ENCODE peak calls at places on chromosomes 11 and 22, in seven cellular contexts. One of them, this sample, is unnamed.
A peak's percentile ranks its signal among the peaks of the same experiment; 100 is the strongest.

GRCh38 chr22:47052236-47053012 is 290.0 kb downstream of the TBC1D22A start:
- DNase-seq in HepG2: no peak
- DNase-seq in K562: no peak
- DNase-seq in GM12878: no peak
- DNase-seq in H1: no peak
- DNase-seq in SK-N-SH: no peak
- DNase-seq in GM12891: no peak
- DNase-seq in this sample: no peak

GRCh38 chr11:85724750-85725465 is 38.9 kb upstream of the CCDC89 start:
- DNase-seq in SK-N-SH: no peak
- DNase-seq in HepG2: no peak
- DNase-seq in GM12878: no peak
- DNase-seq in H1: no peak
- DNase-seq in GM12891: no peak
- DNase-seq in K562: no peak
- DNase-seq in this sample: no peak

GRCh38 chr11:96122601-96123044 is 198.7 kb upstream of the MTMR2 start:
- DNase-seq in K562: no peak
- DNase-seq in H1: no peak
- DNase-seq in SK-N-SH: no peak
- DNase-seq in HepG2: no peak
- DNase-seq in GM12878: no peak
- DNase-seq in GM12891: no peak
- DNase-seq in this sample: no peak

GRCh38 chr11:17405232-17406005 is 17.0 kb upstream of the KCNJ11 start:
- DNase-seq in SK-N-SH: peak; percentile 78
- DNase-seq in GM12891: no peak
- DNase-seq in H1: peak; percentile 55
- DNase-seq in HepG2: peak; percentile 37
- DNase-seq in K562: no peak
- DNase-seq in GM12878: no peak
- DNase-seq in this sample: no peak

GRCh38 chr22:27399161-27399560 is 402.4 kb downstream of the MN1 start:
- DNase-seq in GM12878: no peak
- DNase-seq in H1: no peak
- DNase-seq in HepG2: no peak
- DNase-seq in K562: no peak
- DNase-seq in GM12891: no peak
- DNase-seq in SK-N-SH: peak; percentile 45
- DNase-seq in this sample: no peak

GRCh38 chr11:92382311-92382710 is 157.7 kb downstream of the FAT3 start:
- DNase-seq in K562: no peak
- DNase-seq in GM12878: no peak
- DNase-seq in SK-N-SH: no peak
- DNase-seq in GM12891: no peak
- DNase-seq in HepG2: no peak
- DNase-seq in H1: no peak
- DNase-seq in this sample: no peak

GRCh38 chr22:24601217-24602104 is 1.5 kb upstream of the GGT1 start:
- DNase-seq in GM12878: no peak
- DNase-seq in SK-N-SH: peak; percentile 64
- DNase-seq in K562: no peak
- DNase-seq in H1: peak; percentile 46
- DNase-seq in GM12891: no peak
- DNase-seq in HepG2: peak; percentile 66
- DNase-seq in this sample: no peak

GRCh38 chr11:131889146-131889577 is 518.7 kb downstream of the NTM start:
- DNase-seq in K562: no peak
- DNase-seq in SK-N-SH: peak; percentile 44
- DNase-seq in H1: no peak
- DNase-seq in GM12878: peak; percentile 66
- DNase-seq in GM12891: no peak
- DNase-seq in HepG2: no peak
- DNase-seq in this sample: no peak

GRCh38 chr11:97610000-97610399 is 1220.2 kb downstream of the JRKL start:
- DNase-seq in K562: no peak
- DNase-seq in H1: no peak
- DNase-seq in HepG2: no peak
- DNase-seq in SK-N-SH: no peak
- DNase-seq in GM12878: no peak
- DNase-seq in GM12891: no peak
- DNase-seq in this sample: no peak

GRCh38 chr11:79616392-79616831 is 175.6 kb upstream of the TENM4 start:
- DNase-seq in H1: no peak
- DNase-seq in GM12891: no peak
- DNase-seq in GM12878: no peak
- DNase-seq in K562: no peak
- DNase-seq in HepG2: no peak
- DNase-seq in SK-N-SH: no peak
- DNase-seq in this sample: no peak

GRCh38 chr11:120912504-120912903 is 111.4 kb upstream of the TBCEL start:
- DNase-seq in K562: no peak
- DNase-seq in HepG2: peak; percentile 36
- DNase-seq in GM12878: no peak
- DNase-seq in H1: no peak
- DNase-seq in SK-N-SH: peak; percentile 51
- DNase-seq in GM12891: peak; percentile 33
- DNase-seq in this sample: no peak

GRCh38 chr11:57476223-57476882 is 16.0 kb downstream of the RTN4RL2 start:
- DNase-seq in HepG2: no peak
- DNase-seq in H1: peak; percentile 74
- DNase-seq in GM12878: no peak
- DNase-seq in GM12891: no peak
- DNase-seq in SK-N-SH: peak; percentile 79
- DNase-seq in K562: no peak
- DNase-seq in this sample: no peak

GRCh38 chr22:46292173-46292572 is 4.5 kb upstream of the GTSE1 start:
- DNase-seq in SK-N-SH: no peak
- DNase-seq in GM12891: no peak
- DNase-seq in H1: no peak
- DNase-seq in GM12878: no peak
- DNase-seq in K562: no peak
- DNase-seq in HepG2: no peak
- DNase-seq in this sample: no peak

GRCh38 chr11:17790453-17790852 is 55.9 kb downstream of the KCNC1 start:
- DNase-seq in H1: no peak
- DNase-seq in GM12891: no peak
- DNase-seq in HepG2: no peak
- DNase-seq in SK-N-SH: no peak
- DNase-seq in K562: no peak
- DNase-seq in GM12878: no peak
- DNase-seq in this sample: no peak

GRCh38 chr11:123362941-123363340 is 67.1 kb upstream of the GRAMD1B start:
- DNase-seq in K562: no peak
- DNase-seq in SK-N-SH: no peak
- DNase-seq in GM12878: no peak
- DNase-seq in HepG2: no peak
- DNase-seq in GM12891: no peak
- DNase-seq in H1: no peak
- DNase-seq in this sample: no peak

GRCh38 chr11:27266125-27266524 is 96.9 kb downstream of the CCDC34 start:
- DNase-seq in K562: no peak
- DNase-seq in H1: no peak
- DNase-seq in GM12878: no peak
- DNase-seq in HepG2: no peak
- DNase-seq in GM12891: no peak
- DNase-seq in SK-N-SH: peak; percentile 41
- DNase-seq in this sample: no peak

GRCh38 chr22:19121631-19122142 is 525 bp downstream of the DGCR2 start:
- DNase-seq in K562: peak; percentile 98
- DNase-seq in H1: peak; percentile 63
- DNase-seq in SK-N-SH: peak; percentile 77
- DNase-seq in GM12891: no peak
- DNase-seq in GM12878: no peak
- DNase-seq in HepG2: no peak
- DNase-seq in this sample: no peak

GRCh38 chr11:4851033-4851432 is 2.0 kb upstream of the OR51S1 start:
- DNase-seq in K562: no peak
- DNase-seq in SK-N-SH: no peak
- DNase-seq in HepG2: no peak
- DNase-seq in H1: no peak
- DNase-seq in GM12891: no peak
- DNase-seq in GM12878: no peak
- DNase-seq in this sample: no peak

GRCh38 chr11:130932086-130932712 is 15.9 kb upstream of the SNX19 start:
- DNase-seq in K562: no peak
- DNase-seq in HepG2: no peak
- DNase-seq in GM12891: no peak
- DNase-seq in SK-N-SH: no peak
- DNase-seq in GM12878: no peak
- DNase-seq in H1: no peak
- DNase-seq in this sample: no peak

GRCh38 chr11:117524784-117525183 is 197.1 kb downstream of the CEP164 start:
- DNase-seq in GM12891: no peak
- DNase-seq in H1: no peak
- DNase-seq in SK-N-SH: no peak
- DNase-seq in GM12878: no peak
- DNase-seq in K562: no peak
- DNase-seq in HepG2: no peak
- DNase-seq in this sample: no peak

GRCh38 chr11:77865805-77866204 is 44.9 kb downstream of the AAMDC start:
- DNase-seq in H1: no peak
- DNase-seq in GM12878: no peak
- DNase-seq in K562: no peak
- DNase-seq in SK-N-SH: peak; percentile 58
- DNase-seq in GM12891: no peak
- DNase-seq in HepG2: no peak
- DNase-seq in this sample: no peak

GRCh38 chr22:46525681-46526483 is 11.5 kb downstream of the CELSR1 start:
- DNase-seq in SK-N-SH: no peak
- DNase-seq in GM12891: no peak
- DNase-seq in H1: no peak
- DNase-seq in K562: no peak
- DNase-seq in HepG2: no peak
- DNase-seq in GM12878: no peak
- DNase-seq in this sample: no peak

GRCh38 chr11:11494348-11494747 is 127.5 kb downstream of the GALNT18 start:
- DNase-seq in K562: no peak
- DNase-seq in SK-N-SH: no peak
- DNase-seq in GM12878: no peak
- DNase-seq in H1: no peak
- DNase-seq in HepG2: no peak
- DNase-seq in GM12891: no peak
- DNase-seq in this sample: no peak

GRCh38 chr22:27801197-27801615 is 350 bp downstream of the MN1 start:
- DNase-seq in SK-N-SH: peak; percentile 84
- DNase-seq in H1: peak; percentile 81
- DNase-seq in HepG2: no peak
- DNase-seq in GM12878: no peak
- DNase-seq in K562: no peak
- DNase-seq in GM12891: peak; percentile 41
- DNase-seq in this sample: no peak

GRCh38 chr11:12628322-12628721 is 45.9 kb upstream of the TEAD1 start:
- DNase-seq in GM12891: no peak
- DNase-seq in GM12878: no peak
- DNase-seq in K562: no peak
- DNase-seq in HepG2: no peak
- DNase-seq in SK-N-SH: peak; percentile 49
- DNase-seq in H1: no peak
- DNase-seq in this sample: no peak

GRCh38 chr22:23591203-23591791 is 11.2 kb upstream of the IGLL1 start:
- DNase-seq in H1: peak; percentile 93
- DNase-seq in HepG2: peak; percentile 41
- DNase-seq in GM12878: no peak
- DNase-seq in GM12891: peak; percentile 59
- DNase-seq in SK-N-SH: peak; percentile 84
- DNase-seq in K562: peak; percentile 62
- DNase-seq in this sample: no peak

DNA sequence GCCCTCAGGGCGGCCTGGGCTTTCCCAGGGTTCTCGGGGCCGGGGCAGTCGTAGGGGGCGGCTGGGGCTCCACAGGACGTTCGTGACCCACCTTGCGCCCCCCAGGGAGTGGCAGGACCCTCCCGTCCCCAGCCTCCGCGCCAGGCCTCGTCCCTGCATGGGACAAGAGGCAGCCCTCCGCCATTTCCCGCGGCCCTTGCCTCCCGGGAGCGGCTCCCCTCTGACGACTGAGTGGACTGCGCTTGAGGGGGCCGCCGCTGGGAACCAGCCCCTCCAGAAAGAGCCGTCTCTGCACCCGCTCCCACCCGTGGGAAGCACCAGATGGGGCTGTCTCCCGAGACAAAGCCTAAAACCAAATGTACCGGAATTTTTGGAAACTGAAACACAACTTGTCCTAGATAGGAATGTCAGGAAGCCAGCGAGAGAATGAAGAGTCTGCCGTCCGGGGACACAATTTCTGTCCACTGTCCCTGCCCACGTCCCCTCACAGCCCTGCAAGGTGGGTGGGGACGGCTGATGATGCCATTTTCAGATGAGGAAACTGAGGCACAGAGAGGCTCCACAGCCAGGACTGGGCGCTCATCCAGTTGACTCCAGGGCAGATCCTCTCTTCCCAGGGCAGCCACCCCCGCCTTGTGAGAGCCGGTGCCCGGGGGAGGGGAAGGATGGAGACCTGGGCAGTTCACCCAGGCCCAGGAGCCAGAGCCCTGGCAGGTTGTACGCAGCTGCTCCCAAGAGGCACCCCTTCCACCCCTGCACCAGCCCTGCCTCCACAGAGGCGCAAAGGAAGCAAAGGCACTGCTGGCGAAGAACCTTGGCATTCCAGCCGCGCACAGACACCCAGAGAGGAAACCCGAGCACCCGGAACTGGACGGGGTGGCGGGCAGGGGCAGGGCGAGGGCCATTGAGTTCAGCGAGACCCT is 18.1 kb upstream of the PICK1 start:
- DNase-seq in H1: no peak
- DNase-seq in K562: no peak
- DNase-seq in GM12891: no peak
- DNase-seq in GM12878: no peak
- DNase-seq in HepG2: no peak
- DNase-seq in SK-N-SH: no peak
- DNase-seq in this sample: no peak
- TF ChIP-seq TAF1 in H1: no peak
- TF ChIP-seq TAF1 in K562: no peak
- TF ChIP-seq TAF1 in GM12891: no peak
- TF ChIP-seq TAF1 in GM12878: no peak
- TF ChIP-seq TAF1 in HepG2: no peak
- TF ChIP-seq TAF1 in SK-N-SH: no peak
- TF ChIP-seq TAF1 in this sample: no peak

GRCh38 chr22:20424937-20425587 is 12.6 kb downstream of the SCARF2 start:
- DNase-seq in HepG2: no peak
- DNase-seq in SK-N-SH: peak; percentile 75
- DNase-seq in K562: no peak
- DNase-seq in GM12878: no peak
- DNase-seq in H1: no peak
- DNase-seq in GM12891: no peak
- DNase-seq in this sample: no peak
- TF ChIP-seq TAF1 in HepG2: no peak
- TF ChIP-seq TAF1 in SK-N-SH: no peak
- TF ChIP-seq TAF1 in K562: no peak
- TF ChIP-seq TAF1 in GM12878: no peak
- TF ChIP-seq TAF1 in H1: no peak
- TF ChIP-seq TAF1 in GM12891: no peak
- TF ChIP-seq TAF1 in this sample: no peak

GRCh38 chr22:36811094-36811797 is 5.6 kb downstream of the PVALB start:
- DNase-seq in HepG2: no peak
- DNase-seq in H1: no peak
- DNase-seq in SK-N-SH: no peak
- DNase-seq in GM12878: no peak
- DNase-seq in GM12891: no peak
- DNase-seq in K562: no peak
- DNase-seq in this sample: no peak
- TF ChIP-seq TAF1 in HepG2: no peak
- TF ChIP-seq TAF1 in H1: no peak
- TF ChIP-seq TAF1 in SK-N-SH: no peak
- TF ChIP-seq TAF1 in GM12878: no peak
- TF ChIP-seq TAF1 in GM12891: no peak
- TF ChIP-seq TAF1 in K562: no peak
- TF ChIP-seq TAF1 in this sample: no peak

GRCh38 chr22:48803171-48803992 is 1024.3 kb downstream of the BRD1 start:
- DNase-seq in SK-N-SH: no peak
- DNase-seq in HepG2: no peak
- DNase-seq in K562: no peak
- DNase-seq in GM12878: no peak
- DNase-seq in H1: no peak
- DNase-seq in GM12891: no peak
- DNase-seq in this sample: no peak
- TF ChIP-seq TAF1 in SK-N-SH: no peak
- TF ChIP-seq TAF1 in HepG2: no peak
- TF ChIP-seq TAF1 in K562: no peak
- TF ChIP-seq TAF1 in GM12878: no peak
- TF ChIP-seq TAF1 in H1: no peak
- TF ChIP-seq TAF1 in GM12891: no peak
- TF ChIP-seq TAF1 in this sample: no peak